ENCODE peak calls at places on chromosomes 6 and 20, in seven cellular contexts. Y is lower lobe of right lung; K is CD8-positive, alpha-beta memory T cell; E is astrocyte; S is CD4-positive, alpha-beta memory T cell; C is right lobe of liver; H is substantia nigra. G is an unnamed sample.

GRCh38 chr20:24438331-24438730 is 31.1 kb upstream of the SYNDIG1 start:
- DNase-seq in S (no peak), Y (no peak), K (no peak), H (no peak), E (no peak), C (no peak), G (no peak)

GRCh38 chr6:30743099-30744053 is 889 bp upstream of the FLOT1 start:
- DNase-seq in E (no peak), C (no peak), H (no peak), Y (peak), S (peak), K (peak), G (no peak)

GRCh38 chr20:60764771-60765170 is 487.3 kb upstream of the CDH4 start:
- DNase-seq in K (no peak), S (no peak), Y (no peak), C (no peak), E (no peak), H (no peak), G (no peak)

GRCh38 chr6:88983532-88983931 is 20.1 kb upstream of the RNGTT start:
- DNase-seq in H (no peak), E (peak), K (no peak), Y (no peak), S (no peak), C (no peak), G (no peak)

GRCh38 chr6:34555328-34555727 is 801 bp downstream of the SPDEF start:
- DNase-seq in H (no peak), Y (no peak), K (no peak), C (no peak), E (no peak), S (no peak), G (no peak)

GRCh38 chr20:4217349-4217761 is 202.0 kb upstream of the RNF24 start:
- DNase-seq in Y (no peak), E (peak), K (no peak), H (no peak), S (no peak), C (no peak), G (no peak)

GRCh38 chr6:22636450-22636849 is 67.1 kb downstream of the HDGFL1 start:
- DNase-seq in E (peak), K (no peak), S (no peak), C (no peak), H (no peak), Y (no peak), G (no peak)

GRCh38 chr6:83258517-83258916 is 65.4 kb downstream of the RWDD2A start:
- DNase-seq in K (no peak), H (no peak), Y (no peak), E (peak), C (no peak), S (no peak), G (no peak)

GRCh38 chr6:30206799-30207618 is 6.2 kb downstream of the TRIM26 start:
- DNase-seq in E (peak), S (no peak), K (no peak), Y (no peak), C (peak), H (no peak), G (no peak)

GRCh38 chr6:41658551-41659069 is 20.3 kb downstream of the MDFI start:
- DNase-seq in H (no peak), C (no peak), Y (peak), S (no peak), K (no peak), E (no peak), G (no peak)

GRCh38 chr6:140346461-140346860 is 972.0 kb upstream of the CITED2 start:
- DNase-seq in C (no peak), E (peak), H (no peak), Y (no peak), S (no peak), K (no peak), G (no peak)

GRCh38 chr6:141824258-141824795 is 308.4 kb upstream of the GJE1 start:
- DNase-seq in E (no peak), S (no peak), K (no peak), H (no peak), C (no peak), Y (no peak), G (no peak)

GRCh38 chr6:83442752-83443151 is 11.9 kb upstream of the ME1 start:
- DNase-seq in S (no peak), C (no peak), K (no peak), Y (no peak), H (no peak), E (peak), G (peak)

GRCh38 chr6:88492824-88493223 is 326.7 kb upstream of the CNR1 start:
- DNase-seq in Y (no peak), H (no peak), K (no peak), C (no peak), S (no peak), E (peak), G (peak)

GRCh38 chr6:110778331-110778730 is 36.9 kb downstream of the CDK19 start:
- DNase-seq in Y (no peak), K (no peak), E (no peak), S (no peak), H (no peak), C (no peak), G (no peak)

GRCh38 chr20:32941155-32941885 is 62.9 kb downstream of the SUN5 start:
- DNase-seq in H (no peak), E (no peak), C (no peak), K (no peak), S (no peak), Y (no peak), G (no peak)

GRCh38 chr6:154319231-154319858 is 37.3 kb downstream of the IPCEF1 start:
- DNase-seq in K (no peak), Y (no peak), S (no peak), H (no peak), E (peak), C (no peak), G (peak)

GRCh38 chr6:36229223-36229622 is 32.7 kb downstream of the BRPF3 start:
- DNase-seq in H (no peak), Y (no peak), E (no peak), C (no peak), S (no peak), K (no peak), G (no peak)

GRCh38 chr6:9638861-9639260 is 776.0 kb downstream of the TFAP2A start:
- DNase-seq in S (no peak), E (no peak), C (no peak), K (no peak), Y (no peak), H (no peak), G (no peak)

GRCh38 chr20:36835453-36836198 is 40.3 kb upstream of the TLDC2 start:
- DNase-seq in E (peak), S (peak), Y (peak), H (peak), C (peak), K (peak), G (peak)

GRCh38 chr20:10513931-10514575 is 78.9 kb downstream of the SLX4IP start:
- DNase-seq in H (no peak), K (no peak), Y (no peak), E (peak), S (no peak), C (no peak), G (no peak)

GRCh38 chr6:106519460-106520394 is 109.6 kb downstream of the RTN4IP1 start:
- DNase-seq in E (peak), K (peak), S (peak), H (no peak), C (no peak), Y (peak), G (no peak)

GRCh38 chr6:137637161-137637560 is 143.0 kb upstream of the OLIG3 start:
- DNase-seq in Y (no peak), H (no peak), E (peak), K (no peak), S (no peak), C (no peak), G (peak)

GRCh38 chr20:4195499-4195898 is 180.1 kb upstream of the RNF24 start:
- DNase-seq in K (no peak), E (no peak), C (no peak), Y (no peak), H (no peak), S (no peak), G (no peak)

GRCh38 chr6:169864148-169865030 is 113.0 kb downstream of the ERMARD start:
- DNase-seq in K (no peak), E (no peak), H (no peak), S (no peak), Y (no peak), C (no peak), G (no peak)

GRCh38 chr20:53071833-53072232 is 99.7 kb downstream of the TSHZ2 start:
- DNase-seq in E (no peak), K (no peak), Y (no peak), C (no peak), S (no peak), H (no peak), G (no peak)

GRCh38 chr6:106161893-106162292 is 75.8 kb downstream of the PRDM1 start:
- DNase-seq in C (no peak), K (no peak), Y (no peak), S (no peak), H (no peak), E (no peak), G (no peak)

GRCh38 chr20:45370571-45371204 is 7.4 kb downstream of the TP53TG5 start:
- DNase-seq in Y (no peak), C (no peak), E (no peak), H (no peak), K (no peak), S (no peak), G (no peak)
- H3K27ac ChIP-seq in Y (no peak), C (no peak), E (no peak), H (no peak), K (no peak), S (no peak), G (no peak)

GRCh38 chr6:52514514-52514913 is 62.3 kb downstream of the TRAM2 start:
- DNase-seq in K (no peak), E (peak), H (no peak), S (no peak), C (no peak), Y (no peak), G (no peak)

GRCh38 chr6:52517502-52518278 is 59.2 kb downstream of the TRAM2 start:
- DNase-seq in C (peak), S (no peak), H (peak), E (peak), Y (no peak), K (no peak), G (no peak)

GRCh38 chr6:52516943-52517342 is 59.9 kb downstream of the TRAM2 start:
- DNase-seq in C (no peak), E (no peak), S (no peak), Y (no peak), K (no peak), H (no peak), G (no peak)

GRCh38 chr6:52515219-52515960 is 61.5 kb downstream of the TRAM2 start:
- DNase-seq in C (no peak), K (no peak), S (no peak), Y (no peak), E (peak), H (no peak), G (no peak)

GRCh38 chr6:52516269-52516668 is 60.6 kb downstream of the TRAM2 start:
- DNase-seq in S (no peak), K (no peak), E (no peak), C (no peak), Y (no peak), H (no peak), G (no peak)
- H3K27ac ChIP-seq in S (no peak), K (no peak), E (no peak), C (no peak), Y (no peak), H (no peak), G (no peak)

GRCh38 chr6:13641315-13641714 is 26.2 kb downstream of the NOL7 start:
- DNase-seq in C (no peak), H (no peak), Y (no peak), K (no peak), E (no peak), S (no peak), G (no peak)
- H3K27ac ChIP-seq in C (no peak), H (no peak), Y (no peak), K (no peak), E (no peak), S (no peak), G (no peak)

DNA sequence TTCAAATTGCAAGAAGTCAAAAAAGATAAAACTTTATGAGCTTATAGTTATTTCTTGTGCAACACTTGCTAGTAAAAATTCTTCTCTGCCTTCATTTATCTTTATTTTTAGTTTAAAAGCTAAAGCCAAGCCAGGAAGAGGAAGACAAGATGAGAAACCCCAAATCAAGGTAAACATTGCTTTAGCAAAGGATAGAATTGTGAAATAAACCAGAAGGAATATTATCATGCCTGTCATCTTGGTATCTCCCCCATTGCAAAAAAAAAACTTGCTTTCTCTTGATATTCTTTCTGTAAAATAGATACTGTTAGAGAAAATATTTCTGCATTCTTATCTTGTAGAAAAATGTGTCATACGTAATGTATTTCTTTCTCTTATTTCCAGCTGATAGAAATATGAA is 432.7 kb downstream of the GJA1 start:
- DNase-seq in C (no peak), E (no peak), K (no peak), Y (no peak), H (no peak), S (no peak), G (no peak)
- H3K27ac ChIP-seq in C (no peak), E (no peak), K (no peak), Y (no peak), H (no peak), S (no peak), G (peak)

DNA sequence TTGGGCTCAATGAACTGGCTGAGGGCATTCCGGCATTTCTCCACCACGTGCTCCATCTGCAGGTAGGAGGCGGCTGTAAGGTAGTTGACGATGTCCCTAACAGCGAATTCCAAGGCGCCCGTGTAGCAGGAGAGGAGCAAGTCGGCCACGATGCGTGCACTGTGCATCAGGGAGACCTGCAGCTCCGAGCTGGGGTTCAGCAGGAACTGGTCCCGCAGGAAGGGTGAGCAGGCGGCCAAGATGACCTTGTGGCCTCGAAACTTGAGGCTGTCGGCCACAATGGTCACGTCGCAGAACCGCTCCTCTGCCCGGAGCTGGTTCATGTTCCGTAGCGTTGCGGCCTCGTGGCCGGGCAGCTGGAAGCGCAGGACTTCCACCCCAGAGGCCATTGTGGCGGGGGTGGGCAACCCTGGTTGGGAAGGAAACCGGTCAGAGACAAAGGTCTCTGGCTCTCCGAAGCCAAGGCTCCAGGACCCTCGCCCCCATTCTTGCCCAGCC is 920 bp downstream of the ZBTB12 start:
- DNase-seq in H (no peak), K (no peak), Y (no peak), E (no peak), C (no peak), S (no peak), G (no peak)
- H3K27ac ChIP-seq in H (peak), K (no peak), Y (no peak), E (no peak), C (peak), S (peak), G (peak)

GRCh38 chr6:38062066-38062465 is 242.5 kb downstream of the ZFAND3 start:
- DNase-seq in E (no peak), C (no peak), K (no peak), Y (no peak), H (no peak), S (no peak), G (no peak)
- H3K27ac ChIP-seq in E (no peak), C (no peak), K (no peak), Y (no peak), H (no peak), S (no peak), G (no peak)

DNA sequence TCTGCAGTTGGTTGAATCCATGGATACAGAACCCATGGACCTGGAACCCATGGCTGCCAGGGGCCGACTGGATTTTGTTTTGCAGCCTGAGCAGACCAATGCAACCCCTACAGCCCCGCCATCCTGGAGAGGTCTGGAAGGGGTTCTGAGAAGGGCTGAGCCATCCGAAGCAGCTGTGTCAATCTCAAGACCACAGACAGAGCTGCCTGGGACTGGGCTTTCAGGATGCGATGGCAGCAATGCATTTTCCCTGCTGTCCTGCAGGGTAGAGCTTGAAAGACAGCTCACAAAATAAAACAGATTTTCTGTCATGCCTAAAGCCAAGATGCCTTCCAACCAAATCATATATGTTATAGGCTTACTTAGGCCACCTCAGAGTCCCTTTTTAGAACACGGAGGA is 125.8 kb upstream of the NXT1 start:
- DNase-seq in C (no peak), Y (no peak), E (no peak), S (no peak), H (no peak), K (no peak), G (no peak)
- H3K27ac ChIP-seq in C (no peak), Y (no peak), E (no peak), S (no peak), H (no peak), K (no peak), G (no peak)

GRCh38 chr6:44057931-44058616 is 69.2 kb downstream of the MRPL14 start:
- DNase-seq in E (peak), Y (no peak), K (no peak), C (no peak), S (no peak), H (no peak), G (no peak)

GRCh38 chr6:44056392-44057237 is 70.6 kb downstream of the MRPL14 start:
- DNase-seq in K (no peak), C (peak), Y (no peak), S (no peak), E (peak), H (no peak), G (no peak)

GRCh38 chr6:44058617-44059358 is 68.5 kb downstream of the MRPL14 start:
- DNase-seq in H (no peak), Y (peak), C (peak), K (no peak), E (peak), S (no peak), G (no peak)

GRCh38 chr6:44059359-44060342 is 67.6 kb downstream of the MRPL14 start:
- DNase-seq in K (no peak), H (no peak), Y (peak), C (no peak), E (peak), S (no peak), G (no peak)

GRCh38 chr6:44057238-44057930 is 69.9 kb downstream of the MRPL14 start:
- DNase-seq in C (no peak), E (no peak), Y (no peak), H (no peak), K (no peak), S (no peak), G (no peak)
- H3K27ac ChIP-seq in C (no peak), E (peak), Y (no peak), H (peak), K (peak), S (no peak), G (peak)

GRCh38 chr6:160930547-160931377 is 60.8 kb upstream of the MAP3K4 start:
- DNase-seq in K (peak), E (peak), Y (peak), H (peak), C (peak), S (peak), G (peak)
- H3K27ac ChIP-seq in K (no peak), E (no peak), Y (no peak), H (no peak), C (no peak), S (no peak), G (no peak)

GRCh38 chr6:52186075-52186474 is at the start of gene IL17A:
- DNase-seq in S (no peak), K (no peak), H (no peak), E (no peak), Y (no peak), C (no peak), G (no peak)

GRCh38 chr6:52183131-52183530 is 3.0 kb upstream of the IL17A start:
- DNase-seq in E (no peak), S (no peak), K (no peak), C (no peak), Y (no peak), H (no peak), G (no peak)

GRCh38 chr6:52177961-52178360 is 8.2 kb upstream of the IL17A start:
- DNase-seq in H (no peak), S (no peak), E (no peak), Y (no peak), C (no peak), K (no peak), G (no peak)

GRCh38 chr6:52176550-52176949 is 9.6 kb upstream of the IL17A start:
- DNase-seq in Y (no peak), E (no peak), H (no peak), K (peak), S (peak), C (no peak), G (no peak)

GRCh38 chr6:52180787-52181558 is 5.2 kb upstream of the IL17A start:
- DNase-seq in E (no peak), C (no peak), Y (no peak), K (no peak), S (no peak), H (no peak), G (no peak)
- H3K27ac ChIP-seq in E (no peak), C (no peak), Y (no peak), K (no peak), S (no peak), H (no peak), G (no peak)